ENCODE peak calls at places on chromosomes 13 and 19, in five cellular contexts. F is IMR-90, J is H9, T is H1, U is mesenchymal stem cell. M is an unnamed sample.

GRCh38 chr19:54608792-54609191 is 15.4 kb downstream of the LILRA1 start:
- DNase-seq in J (no peak), T (no peak), U (no peak), F (no peak), M (no peak)

GRCh38 chr13:84524586-84524985 is 642.3 kb upstream of the SLITRK1 start:
- DNase-seq in U (no peak), F (no peak), T (no peak), J (no peak), M (no peak)

GRCh38 chr13:43663474-43664090 is 123.2 kb downstream of the ENOX1 start:
- DNase-seq in F (peak), U (no peak), T (no peak), J (no peak), M (no peak)

GRCh38 chr13:49669735-49670309 is 21.5 kb downstream of the EBPL start:
- DNase-seq in F (peak), T (no peak), J (peak), U (peak), M (peak)

GRCh38 chr19:28289294-28290063 is 923.5 kb downstream of the UQCRFS1 start:
- DNase-seq in F (no peak), U (no peak), J (no peak), T (no peak), M (no peak)

GRCh38 chr19:48501446-48501960 is 10.1 kb downstream of the LMTK3 start:
- DNase-seq in J (peak), U (no peak), F (no peak), T (peak), M (no peak)

GRCh38 chr13:26019881-26020535 is 31.8 kb downstream of the SHISA2 start:
- DNase-seq in T (no peak), F (peak), U (peak), J (no peak), M (no peak)

GRCh38 chr13:33072759-33073158 is 56.5 kb downstream of the KL start:
- DNase-seq in F (no peak), U (no peak), T (no peak), J (no peak), M (no peak)

GRCh38 chr19:58335630-58336029 is 8.8 kb downstream of the ZSCAN22 start:
- DNase-seq in F (no peak), U (no peak), T (no peak), J (no peak), M (no peak)

GRCh38 chr19:6610934-6611370 is 20.0 kb upstream of the CD70 start:
- DNase-seq in U (peak), T (no peak), J (no peak), F (peak), M (no peak)

GRCh38 chr19:54319049-54319448 is 6.1 kb upstream of the LILRA5 start:
- DNase-seq in F (no peak), T (no peak), U (no peak), J (no peak), M (no peak)

GRCh38 chr13:73618275-73618865 is 515.8 kb downstream of the KLF12 start:
- DNase-seq in T (no peak), U (no peak), F (no peak), J (no peak), M (no peak)

GRCh38 chr19:10011974-10012373 is 1.3 kb upstream of the RDH8 start:
- DNase-seq in T (no peak), U (no peak), F (no peak), J (no peak), M (no peak)

GRCh38 chr19:40533508-40533907 is 43.2 kb upstream of the SHKBP1 start:
- DNase-seq in T (no peak), J (no peak), F (no peak), U (no peak), M (no peak)

GRCh38 chr19:41298327-41298964 is 11.5 kb upstream of the CCDC97 start:
- DNase-seq in J (no peak), T (no peak), F (peak), U (peak), M (no peak)

GRCh38 chr13:70849267-70849666 is 741.0 kb upstream of the KLHL1 start:
- DNase-seq in F (no peak), U (no peak), J (no peak), T (no peak), M (no peak)

GRCh38 chr19:19539738-19540703 is 2.0 kb downstream of the CILP2 start:
- DNase-seq in U (peak), F (peak), J (peak), T (peak), M (no peak)

GRCh38 chr13:95607363-95607762 is 37.1 kb downstream of the DZIP1 start:
- DNase-seq in J (no peak), F (peak), U (no peak), T (no peak), M (no peak)

GRCh38 chr19:46716013-46716671 is 772 bp downstream of the PRKD2 start:
- DNase-seq in F (no peak), J (peak), T (no peak), U (peak), M (no peak)

GRCh38 chr13:21063031-21063430 is 1.6 kb upstream of the LATS2 start:
- DNase-seq in J (no peak), T (no peak), U (no peak), F (no peak), M (no peak)

GRCh38 chr19:49579947-49580263 is 451 bp downstream of the NOSIP start:
- DNase-seq in U (no peak), F (no peak), T (no peak), J (no peak), M (no peak)

GRCh38 chr13:61255035-61255796 is 160.4 kb downstream of the PCDH20 start:
- DNase-seq in U (no peak), F (no peak), T (no peak), J (no peak), M (no peak)

GRCh38 chr13:45885194-45885593 is 33.6 kb upstream of the SIAH3 start:
- DNase-seq in T (no peak), F (no peak), U (no peak), J (no peak), M (no peak)

GRCh38 chr13:75256922-75257321 is 225.0 kb downstream of the TBC1D4 start:
- DNase-seq in F (no peak), J (no peak), T (no peak), U (no peak), M (no peak)

GRCh38 chr19:33676999-33677665 is 55.4 kb downstream of the CHST8 start:
- DNase-seq in T (no peak), F (no peak), U (no peak), J (no peak), M (no peak)

GRCh38 chr19:16366433-16367268 is 42.0 kb downstream of the KLF2 start:
- DNase-seq in F (no peak), J (no peak), T (no peak), U (no peak), M (no peak)

GRCh38 chr13:29282096-29282495 is 313.4 kb downstream of the SLC7A1 start:
- DNase-seq in T (no peak), J (no peak), F (no peak), U (no peak), M (no peak)

GRCh38 chr13:92433386-92433785 is 793.2 kb upstream of the GPC6 start:
- DNase-seq in U (no peak), F (no peak), T (no peak), J (no peak), M (no peak)

GRCh38 chr19:12872941-12873890 is 8.0 kb downstream of the DNASE2 start:
- DNase-seq in J (peak), U (peak), T (no peak), F (peak), M (no peak)

GRCh38 chr19:55005684-55006488 is 32.2 kb downstream of the GP6 start:
- DNase-seq in T (no peak), J (peak), U (peak), F (no peak), M (no peak)

GRCh38 chr19:33681081-33681680 is 59.4 kb downstream of the CHST8 start:
- DNase-seq in T (no peak), U (no peak), J (no peak), F (no peak), M (no peak)

GRCh38 chr13:35684432-35684831 is 207.9 kb upstream of the MAB21L1 start:
- DNase-seq in U (no peak), F (no peak), T (no peak), J (no peak), M (no peak)

GRCh38 chr13:78603240-78603947 is at the start of gene POU4F1:
- DNase-seq in J (peak), U (no peak), T (no peak), F (peak), M (peak)

GRCh38 chr19:10416380-10417257 is 3.7 kb upstream of the PDE4A start:
- DNase-seq in F (peak), J (peak), T (peak), U (peak), M (peak)

GRCh38 chr19:10173527-10173926 is 21.2 kb downstream of the DNMT1 start:
- DNase-seq in T (no peak), J (no peak), F (peak), U (peak), M (no peak)

GRCh38 chr13:32761472-32761871 is 175.2 kb downstream of the PDS5B start:
- DNase-seq in T (no peak), F (no peak), U (no peak), J (no peak), M (no peak)

GRCh38 chr19:55437410-55437809 is 5.7 kb downstream of the SHISA7 start:
- DNase-seq in T (no peak), F (peak), J (peak), U (peak), M (peak)

GRCh38 chr13:36297600-36298338 is at the start of gene CCDC169:
- DNase-seq in F (peak), U (peak), T (peak), J (peak), M (peak)

GRCh38 chr13:88085036-88085435 is 413.9 kb downstream of the SLITRK5 start:
- DNase-seq in J (no peak), T (no peak), F (no peak), U (peak), M (no peak)

DNA sequence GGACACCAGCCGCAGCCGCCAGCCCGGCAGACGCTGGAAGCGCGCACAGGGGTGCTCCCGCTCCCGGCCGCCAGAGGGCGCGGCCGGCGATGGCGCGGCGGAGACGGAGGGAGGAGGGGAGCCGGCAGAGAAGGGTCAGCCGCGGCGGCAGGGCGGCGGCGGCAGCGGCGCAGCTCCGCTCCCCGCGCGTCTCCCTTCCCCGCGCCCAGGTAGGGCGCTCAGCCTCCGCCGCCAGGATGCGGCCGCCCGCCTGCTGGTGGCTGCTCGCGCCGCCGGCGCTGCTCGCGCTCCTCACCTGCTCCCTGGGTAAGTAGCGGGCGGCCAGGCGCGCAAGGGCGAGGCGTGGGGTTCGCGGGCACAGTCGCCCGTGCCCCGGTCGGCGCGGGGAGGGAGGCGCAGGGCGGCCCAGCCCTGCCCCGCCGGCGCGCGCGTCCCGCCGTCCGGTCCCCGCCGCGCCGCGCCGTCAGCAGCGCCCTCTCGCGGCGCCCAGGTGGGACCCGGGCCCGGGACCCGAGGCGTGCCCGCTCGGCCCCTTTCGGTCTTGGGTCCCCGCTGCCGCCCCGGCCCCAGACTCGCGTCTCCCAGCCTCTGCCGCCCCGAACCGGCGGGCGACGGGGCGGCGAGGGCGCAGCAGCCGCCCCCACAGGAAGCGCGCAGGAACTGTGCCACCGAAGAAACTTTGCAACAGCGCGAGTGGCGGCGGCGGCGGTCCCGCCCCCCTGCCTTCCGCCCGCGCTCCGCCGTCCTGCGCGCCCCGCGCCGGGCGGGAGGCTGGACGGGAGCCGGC is at the start of gene B3GLCT:
- DNase-seq in T (peak), F (peak), U (peak), J (peak), M (peak)
- H4K91ac ChIP-seq in T (peak), F (peak), U (peak), J (no peak), M (peak)

GRCh38 chr13:30395192-30396158 is 26.8 kb upstream of the UBE2L5 start:
- DNase-seq in U (peak), F (peak), T (no peak), J (peak), M (peak)
- H4K91ac ChIP-seq in U (peak), F (peak), T (no peak), J (no peak), M (no peak)

GRCh38 chr19:1270168-1270853 is 1.2 kb downstream of the CIRBP start:
- DNase-seq in F (no peak), T (no peak), J (no peak), U (no peak), M (no peak)
- H4K91ac ChIP-seq in F (peak), T (peak), J (no peak), U (peak), M (no peak)

GRCh38 chr19:2458054-2458453 is 1.3 kb upstream of the LMNB2 start:
- DNase-seq in U (no peak), T (no peak), J (no peak), F (no peak), M (no peak)

GRCh38 chr19:2460245-2460644 is 3.5 kb upstream of the LMNB2 start:
- DNase-seq in F (no peak), T (no peak), J (no peak), U (no peak), M (no peak)

GRCh38 chr19:2462635-2463421 is 6.1 kb upstream of the LMNB2 start:
- DNase-seq in J (peak), F (peak), T (peak), U (peak), M (peak)

GRCh38 chr19:2464389-2464788 is 7.6 kb upstream of the LMNB2 start:
- DNase-seq in T (no peak), U (no peak), F (no peak), J (no peak), M (no peak)

GRCh38 chr19:2461751-2462634 is 5.2 kb upstream of the LMNB2 start:
- DNase-seq in U (peak), T (no peak), J (peak), F (peak), M (peak)
- H4K91ac ChIP-seq in U (peak), T (peak), J (no peak), F (peak), M (no peak)

DNA sequence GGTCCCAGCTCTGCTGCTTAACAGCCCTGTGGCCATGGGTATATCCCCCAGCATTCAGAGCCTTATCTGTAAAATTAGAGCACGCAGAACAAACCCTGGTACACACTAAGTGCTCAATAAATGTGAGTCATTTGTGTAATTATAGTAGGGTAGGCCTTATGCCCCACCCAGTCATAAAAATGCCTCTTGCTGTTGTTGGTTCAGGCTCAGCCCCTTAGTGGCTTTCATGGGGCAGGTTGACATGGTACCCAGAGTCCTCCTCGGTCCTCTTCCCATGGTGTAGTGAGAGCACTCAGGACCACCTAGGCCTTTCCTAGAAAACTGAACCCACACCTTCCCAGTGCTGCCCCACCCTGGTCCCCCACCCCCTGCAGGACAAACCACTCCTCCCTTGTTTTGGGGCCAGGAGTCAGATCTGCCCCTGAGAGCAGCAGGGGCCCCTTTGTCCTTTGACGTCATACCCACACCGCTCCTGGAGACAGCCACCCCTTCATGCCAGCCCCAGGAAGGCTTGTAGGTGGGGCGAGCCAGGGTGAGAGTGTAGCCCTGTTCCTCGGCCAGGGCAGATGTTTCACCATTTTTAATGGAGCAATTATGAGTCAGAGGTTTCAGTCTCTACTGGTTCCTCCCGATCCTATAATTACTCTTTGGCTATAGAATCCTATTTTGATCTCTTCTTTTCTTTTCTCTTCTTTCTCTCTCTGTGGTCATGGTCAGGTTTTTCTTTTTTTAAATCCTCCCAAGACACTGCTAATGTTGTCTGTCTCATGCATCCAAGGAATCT is 36.8 kb downstream of the ACTN4 start:
- DNase-seq in F (peak), T (no peak), U (peak), J (peak), M (no peak)
- H4K91ac ChIP-seq in F (peak), T (peak), U (peak), J (peak), M (no peak)

GRCh38 chr13:97211986-97212385 is 10.1 kb upstream of the MBNL2 start:
- DNase-seq in U (no peak), F (no peak), J (no peak), T (no peak), M (no peak)
- H4K91ac ChIP-seq in U (no peak), F (peak), J (no peak), T (no peak), M (no peak)

M was measured in neuronal stem cell.